ENCODE peak calls at places on chromosomes 6 and 20, in ten cellular contexts. K, T, G, X, B, O, L, E, W and F are unnamed samples.

GRCh38 chr6:24910850-24911712 is 24.7 kb downstream of the RIPOR2 start:
- DNase-seq in K (peak), T (peak), G (peak), X (peak), B (no peak), O (no peak), L (peak), E (peak), W (peak), F (no peak)

GRCh38 chr20:62859721-62860120 is 1.9 kb downstream of the TCFL5 start:
- DNase-seq in K (no peak), T (no peak), G (no peak), X (no peak), B (no peak), O (no peak), L (no peak), E (no peak), W (no peak), F (no peak)

GRCh38 chr20:48760403-48760889 is 67.4 kb downstream of the PREX1 start:
- DNase-seq in K (peak), T (no peak), G (no peak), X (no peak), B (no peak), O (peak), L (peak), E (peak), W (no peak), F (no peak)

GRCh38 chr6:100633096-100633766 is 168.5 kb upstream of the SIM1 start:
- DNase-seq in K (no peak), T (no peak), G (no peak), X (no peak), B (peak), O (no peak), L (no peak), E (no peak), W (no peak), F (no peak)

GRCh38 chr6:32815996-32816395 is 806 bp downstream of the HLA-DOB start:
- DNase-seq in K (no peak), T (no peak), G (no peak), X (no peak), B (no peak), O (peak), L (no peak), E (no peak), W (no peak), F (no peak)

GRCh38 chr6:76342611-76343160 is 270.2 kb upstream of the IMPG1 start:
- DNase-seq in K (no peak), T (no peak), G (no peak), X (no peak), B (no peak), O (no peak), L (peak), E (no peak), W (no peak), F (no peak)

GRCh38 chr20:1472556-1473243 is 6.1 kb upstream of the NSFL1C start:
- DNase-seq in K (no peak), T (no peak), G (no peak), X (no peak), B (no peak), O (no peak), L (no peak), E (no peak), W (no peak), F (no peak)

GRCh38 chr6:32835167-32835893 is 3.2 kb downstream of the TAP2 start:
- DNase-seq in K (no peak), T (no peak), G (no peak), X (no peak), B (no peak), O (no peak), L (no peak), E (no peak), W (no peak), F (no peak)

GRCh38 chr6:3382399-3383279 is 74.2 kb downstream of the SLC22A23 start:
- DNase-seq in K (no peak), T (no peak), G (no peak), X (no peak), B (no peak), O (no peak), L (no peak), E (peak), W (peak), F (no peak)

GRCh38 chr6:113403966-113404575 is 453.1 kb upstream of the MARCKS start:
- DNase-seq in K (no peak), T (no peak), G (no peak), X (no peak), B (no peak), O (no peak), L (no peak), E (no peak), W (no peak), F (no peak)

GRCh38 chr6:116773886-116774285 is 8.4 kb upstream of the FAM162B start:
- DNase-seq in K (no peak), T (no peak), G (no peak), X (no peak), B (no peak), O (no peak), L (no peak), E (no peak), W (no peak), F (no peak)

GRCh38 chr6:133553652-133554051 is 312.5 kb downstream of the EYA4 start:
- DNase-seq in K (no peak), T (peak), G (no peak), X (no peak), B (peak), O (peak), L (peak), E (peak), W (no peak), F (no peak)

GRCh38 chr20:46960536-46960935 is 65.9 kb downstream of the EYA2 start:
- DNase-seq in K (no peak), T (no peak), G (no peak), X (no peak), B (no peak), O (no peak), L (no peak), E (no peak), W (no peak), F (no peak)

GRCh38 chr6:122428781-122429180 is 29.3 kb downstream of the HSF2 start:
- DNase-seq in K (no peak), T (no peak), G (no peak), X (no peak), B (no peak), O (no peak), L (no peak), E (no peak), W (no peak), F (no peak)

GRCh38 chr6:160141001-160141726 is 19.5 kb downstream of the SLC22A1 start:
- DNase-seq in K (no peak), T (no peak), G (no peak), X (no peak), B (peak), O (no peak), L (no peak), E (no peak), W (no peak), F (no peak)

GRCh38 chr6:135506270-135506997 is 8.9 kb upstream of the AHI1 start:
- DNase-seq in K (no peak), T (peak), G (no peak), X (no peak), B (peak), O (peak), L (no peak), E (no peak), W (no peak), F (no peak)

GRCh38 chr20:1422756-1423155 is 29.9 kb upstream of the FKBP1A start:
- DNase-seq in K (no peak), T (no peak), G (no peak), X (no peak), B (no peak), O (no peak), L (no peak), E (no peak), W (no peak), F (no peak)

GRCh38 chr6:53484409-53485280 is 60.3 kb downstream of the GCLC start:
- DNase-seq in K (peak), T (peak), G (peak), X (no peak), B (peak), O (peak), L (peak), E (peak), W (peak), F (no peak)

GRCh38 chr6:71312089-71312488 is 23.5 kb downstream of the OGFRL1 start:
- DNase-seq in K (no peak), T (no peak), G (no peak), X (no peak), B (no peak), O (no peak), L (no peak), E (no peak), W (no peak), F (no peak)

GRCh38 chr20:59748555-59749292 is 144.4 kb downstream of the PHACTR3 start:
- DNase-seq in K (peak), T (no peak), G (peak), X (no peak), B (peak), O (no peak), L (no peak), E (peak), W (no peak), F (no peak)

GRCh38 chr20:3741846-3742458 is 9.5 kb downstream of the HSPA12B start:
- DNase-seq in K (no peak), T (peak), G (no peak), X (no peak), B (no peak), O (no peak), L (no peak), E (no peak), W (no peak), F (no peak)

GRCh38 chr20:4052554-4052953 is 37.2 kb upstream of the RNF24 start:
- DNase-seq in K (no peak), T (no peak), G (no peak), X (no peak), B (no peak), O (no peak), L (no peak), E (no peak), W (no peak), F (no peak)

GRCh38 chr6:136989591-136990578 is 54.9 kb downstream of the IL20RA start:
- DNase-seq in K (no peak), T (peak), G (no peak), X (peak), B (no peak), O (no peak), L (peak), E (peak), W (peak), F (peak)

GRCh38 chr6:158698876-158699440 is 49.1 kb downstream of the SYTL3 start:
- DNase-seq in K (no peak), T (no peak), G (no peak), X (no peak), B (peak), O (no peak), L (no peak), E (no peak), W (no peak), F (no peak)

GRCh38 chr6:101845172-101845571 is 451.7 kb downstream of the GRIK2 start:
- DNase-seq in K (no peak), T (no peak), G (no peak), X (no peak), B (no peak), O (peak), L (no peak), E (no peak), W (no peak), F (no peak)

DNA sequence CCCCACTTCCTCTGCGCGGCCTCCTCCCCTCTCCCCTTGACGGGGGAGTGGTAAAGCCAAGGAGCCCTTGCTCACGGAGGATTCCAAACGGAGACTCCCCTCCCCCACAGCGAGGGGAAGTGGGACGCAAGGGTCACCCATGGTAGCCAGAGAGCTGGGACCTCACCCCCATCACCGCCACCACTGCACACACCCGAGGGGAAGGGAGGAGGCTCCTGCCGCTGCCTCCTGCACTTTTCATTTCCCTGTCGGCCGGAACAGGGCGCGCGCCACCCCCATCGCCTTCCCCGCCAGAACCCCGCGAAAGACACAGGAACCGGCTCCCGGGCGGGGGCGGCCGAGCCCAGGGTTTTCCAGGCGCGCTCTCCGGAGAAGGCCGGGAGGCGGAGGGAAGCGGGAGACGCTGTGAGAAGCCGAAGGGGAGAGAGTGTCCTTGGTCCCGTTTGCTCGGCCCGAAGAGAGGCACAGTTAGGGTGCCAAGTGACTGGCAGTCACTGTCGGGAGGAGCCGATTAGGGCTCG is 789 bp downstream of the CCND3 start:
- DNase-seq in K (no peak), T (peak), G (no peak), X (peak), B (peak), O (no peak), L (peak), E (peak), W (peak), F (no peak)
- TF ChIP-seq CTCF in K (no peak), T (no peak), G (no peak), X (peak), B (no peak), O (no peak), L (no peak), E (peak), W (no peak), F (no peak)

GRCh38 chr20:37243076-37243936 is 18.3 kb downstream of the GHRH start:
- DNase-seq in K (peak), T (no peak), G (no peak), X (no peak), B (no peak), O (no peak), L (no peak), E (no peak), W (peak), F (no peak)
- TF ChIP-seq CTCF in K (no peak), T (no peak), G (no peak), X (no peak), B (peak), O (no peak), L (no peak), E (no peak), W (no peak), F (peak)

DNA sequence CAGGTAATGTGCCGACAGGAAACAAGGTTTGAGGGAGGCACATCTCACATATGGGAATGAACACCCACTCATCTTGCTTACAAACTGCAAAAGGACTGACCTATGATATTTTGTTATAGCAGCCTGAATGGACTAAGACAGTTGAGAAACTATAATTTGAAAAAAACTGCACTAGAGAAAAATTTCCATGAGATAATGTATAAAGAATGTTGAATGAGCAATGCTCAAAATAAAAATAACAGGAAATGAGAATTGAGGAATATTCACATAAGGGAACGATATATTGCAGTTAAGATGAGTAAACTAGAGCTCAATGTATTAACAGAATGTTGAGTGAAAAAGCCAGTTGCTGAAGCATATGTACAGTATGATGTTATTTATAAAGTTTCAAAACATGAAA is 6.4 kb upstream of the TBC1D22B start:
- DNase-seq in K (no peak), T (no peak), G (no peak), X (no peak), B (peak), O (no peak), L (no peak), E (no peak), W (no peak), F (no peak)
- TF ChIP-seq CTCF in K (no peak), T (no peak), G (no peak), X (no peak), B (no peak), O (no peak), L (no peak), E (no peak), W (no peak), F (no peak)

DNA sequence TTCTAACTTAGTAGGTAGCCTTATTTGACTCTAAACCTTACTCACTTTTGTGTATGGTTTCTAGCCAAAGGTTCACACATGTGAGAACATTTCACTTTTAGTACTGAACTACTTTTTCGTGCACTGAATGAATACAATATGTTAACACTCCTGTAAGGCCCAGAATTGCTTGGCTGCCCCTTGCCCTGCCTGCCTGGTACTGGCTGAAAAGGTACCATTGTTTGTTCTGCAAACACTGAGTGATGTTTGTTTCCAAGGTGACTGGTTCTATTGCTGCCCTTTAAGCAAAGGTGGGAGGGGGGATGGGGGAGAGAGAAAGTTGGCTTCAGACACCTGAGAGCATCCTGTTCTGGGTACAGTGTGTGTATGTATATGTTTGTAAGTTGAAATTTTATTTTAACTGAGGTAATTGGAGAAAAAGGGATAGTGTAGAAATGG is 31.2 kb downstream of the RREB1 start:
- DNase-seq in K (peak), T (no peak), G (no peak), X (no peak), B (no peak), O (no peak), L (no peak), E (peak), W (no peak), F (no peak)
- TF ChIP-seq CTCF in K (no peak), T (no peak), G (no peak), X (no peak), B (no peak), O (no peak), L (no peak), E (no peak), W (no peak), F (no peak)

DNA sequence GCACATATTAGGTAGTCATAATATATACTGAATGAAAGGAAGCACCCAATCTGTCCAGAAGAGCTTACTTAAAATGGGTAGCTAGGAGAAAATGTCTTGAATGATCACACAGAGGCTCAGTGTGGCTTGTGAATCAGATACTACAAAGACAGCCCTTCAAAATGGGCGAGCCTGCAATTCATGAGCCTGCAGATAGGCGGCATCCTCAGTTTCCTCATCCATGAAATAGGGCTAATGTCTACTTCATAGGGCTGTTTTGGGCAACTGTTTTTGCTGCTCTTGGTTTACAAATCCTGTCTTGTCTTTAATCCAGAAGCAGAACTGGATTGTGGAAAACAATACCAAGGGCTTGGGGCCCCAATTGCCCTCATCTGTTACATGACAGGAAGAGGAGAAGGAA is 129.3 kb upstream of the KCNK16 start:
- DNase-seq in K (no peak), T (no peak), G (no peak), X (no peak), B (no peak), O (no peak), L (no peak), E (no peak), W (no peak), F (no peak)
- TF ChIP-seq CTCF in K (no peak), T (peak), G (peak), X (peak), B (peak), O (peak), L (peak), E (peak), W (no peak), F (peak)

GRCh38 chr6:23754197-23754596 is 371.8 kb upstream of the NRSN1 start:
- DNase-seq in K (no peak), T (peak), G (no peak), X (no peak), B (no peak), O (no peak), L (no peak), E (no peak), W (no peak), F (no peak)
- TF ChIP-seq CTCF in K (no peak), T (no peak), G (no peak), X (no peak), B (no peak), O (peak), L (no peak), E (no peak), W (no peak), F (peak)

GRCh38 chr6:144809120-144809519 is 524.0 kb downstream of the UTRN start:
- DNase-seq in K (no peak), T (no peak), G (no peak), X (no peak), B (peak), O (no peak), L (no peak), E (no peak), W (no peak), F (no peak)
- TF ChIP-seq CTCF in K (no peak), T (no peak), G (no peak), X (no peak), B (peak), O (no peak), L (no peak), E (no peak), W (no peak), F (no peak)

GRCh38 chr6:37020426-37021211 is 15.2 kb downstream of the FGD2 start:
- DNase-seq in K (peak), T (no peak), G (no peak), X (no peak), B (no peak), O (no peak), L (no peak), E (peak), W (peak), F (no peak)

GRCh38 chr6:37019065-37019450 is 13.6 kb downstream of the FGD2 start:
- DNase-seq in K (peak), T (peak), G (no peak), X (no peak), B (no peak), O (no peak), L (no peak), E (no peak), W (no peak), F (no peak)

GRCh38 chr6:37022135-37022863 is 16.8 kb downstream of the FGD2 start:
- DNase-seq in K (no peak), T (no peak), G (no peak), X (no peak), B (no peak), O (no peak), L (no peak), E (no peak), W (peak), F (no peak)

GRCh38 chr6:37018152-37019064 is 13.0 kb downstream of the FGD2 start:
- DNase-seq in K (peak), T (peak), G (peak), X (peak), B (peak), O (peak), L (peak), E (peak), W (peak), F (peak)

DNA sequence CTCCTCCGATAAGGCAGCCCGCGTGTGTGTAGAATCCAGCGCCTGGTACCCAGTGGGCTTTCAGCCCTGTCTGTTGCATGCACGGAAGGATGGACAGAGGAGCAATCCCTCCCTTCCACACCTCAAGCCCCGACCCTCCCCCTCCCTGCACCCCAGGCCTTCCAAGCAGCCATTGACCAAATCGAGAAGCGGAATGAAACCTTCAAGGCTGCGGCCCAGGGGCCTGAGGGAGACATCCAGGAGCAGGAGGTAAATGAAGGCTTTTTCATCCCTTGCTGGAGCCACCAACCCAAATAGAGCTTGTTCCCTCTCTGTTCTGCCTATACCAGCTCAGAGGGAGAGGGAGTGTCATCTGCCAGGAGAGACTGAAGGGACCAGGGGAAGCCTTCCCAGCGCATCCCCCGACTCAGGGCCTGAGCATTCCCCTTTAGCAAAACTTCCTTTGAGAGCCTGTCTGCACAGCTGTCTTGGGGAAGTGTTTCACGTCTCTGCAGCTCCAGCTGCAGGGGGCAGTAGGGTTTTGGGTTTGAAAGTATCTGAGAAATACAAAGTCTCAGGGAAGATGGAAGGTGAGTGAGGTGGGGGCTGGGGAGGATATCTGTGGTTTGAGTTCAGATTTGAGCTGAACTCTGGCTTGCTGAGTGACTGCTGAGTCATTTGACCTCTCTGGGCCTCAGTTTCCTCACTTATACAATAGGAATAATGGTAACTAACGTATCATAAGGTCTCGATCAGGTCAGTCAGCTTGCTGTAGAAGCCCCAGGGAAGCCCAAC is 16.1 kb downstream of the FGD2 start:
- DNase-seq in K (no peak), T (no peak), G (no peak), X (no peak), B (peak), O (peak), L (no peak), E (peak), W (peak), F (no peak)
- TF ChIP-seq CTCF in K (no peak), T (peak), G (no peak), X (peak), B (peak), O (peak), L (peak), E (no peak), W (no peak), F (peak)

GRCh38 chr6:43499028-43499815 is 10.9 kb downstream of the LRRC73 start:
- DNase-seq in K (no peak), T (no peak), G (no peak), X (no peak), B (no peak), O (no peak), L (peak), E (no peak), W (no peak), F (no peak)
- TF ChIP-seq CTCF in K (no peak), T (no peak), G (no peak), X (no peak), B (no peak), O (no peak), L (no peak), E (no peak), W (no peak), F (no peak)